ENCODE peak calls at places on chromosomes 12 and 14, in four cellular contexts. P, Q, U and O are unnamed samples.

GRCh38 chr12:54390176-54390667 is 5.7 kb upstream of the ZNF385A start:
- DNase-seq in P (no peak), Q (peak; percentile 46), U (no peak), O (no peak)

GRCh38 chr14:76793956-76794355 is 18.7 kb downstream of the ANGEL1 start:
- DNase-seq in P (no peak), Q (no peak), U (no peak), O (no peak)

GRCh38 chr12:42124764-42125371 is 19.8 kb downstream of the GXYLT1 start:
- DNase-seq in P (no peak), Q (no peak), U (no peak), O (no peak)

GRCh38 chr12:89183985-89184435 is 168.3 kb downstream of the DUSP6 start:
- DNase-seq in P (peak; percentile 15), Q (no peak), U (no peak), O (no peak)

GRCh38 chr12:110619534-110619953 is 5.6 kb downstream of the TCTN1 start:
- DNase-seq in P (no peak), Q (no peak), U (no peak), O (no peak)

GRCh38 chr14:91927216-91927615 is 20.3 kb downstream of the FBLN5 start:
- DNase-seq in P (no peak), Q (no peak), U (no peak), O (no peak)

GRCh38 chr14:106277503-106277902 is 751.1 kb downstream of the TMEM121 start:
- DNase-seq in P (peak; percentile 18), Q (no peak), U (no peak), O (no peak)

GRCh38 chr12:11756022-11756421 is 106.5 kb downstream of the ETV6 start:
- DNase-seq in P (no peak), Q (no peak), U (no peak), O (no peak)

GRCh38 chr14:92950773-92951172 is 27.8 kb downstream of the CHGA start:
- DNase-seq in P (no peak), Q (no peak), U (no peak), O (no peak)